ENCODE peak calls at places on chromosomes 12 and 14, in five cellular contexts. T, F, Z, W and M are unnamed samples.
A peak's percentile ranks its signal among the peaks of the same experiment; 100 is the strongest.

GRCh38 chr12:94172973-94173372 is 24.6 kb downstream of the PLXNC1 start:
- DNase-seq in T (no peak), Z (no peak), W (peak; percentile 75), F (no peak), M (no peak)

GRCh38 chr12:89135976-89136634 is 216.2 kb downstream of the DUSP6 start:
- DNase-seq in F (no peak), T (no peak), Z (no peak), W (peak; percentile 70), M (no peak)

GRCh38 chr12:79512068-79512467 is 178.7 kb downstream of the PAWR start:
- DNase-seq in W (peak; percentile 34), F (no peak), T (no peak), Z (no peak), M (no peak)

GRCh38 chr12:52132754-52133161 is 53.3 kb downstream of the SMIM41 start:
- DNase-seq in F (no peak), Z (no peak), T (no peak), W (peak; percentile 37), M (no peak)

GRCh38 chr12:127282786-127283565 is 984.0 kb upstream of the TMEM132C start:
- DNase-seq in F (no peak), W (no peak), Z (no peak), T (no peak), M (no peak)

GRCh38 chr14:36649872-36650650 is 11.6 kb upstream of the PAX9 start:
- DNase-seq in T (no peak), F (no peak), W (no peak), Z (no peak), M (no peak)

GRCh38 chr14:80805136-80805535 is 136.4 kb downstream of the CEP128 start:
- DNase-seq in W (no peak), T (no peak), F (no peak), Z (no peak), M (no peak)

GRCh38 chr14:35877276-35877675 is 51.1 kb downstream of the BRMS1L start:
- DNase-seq in Z (no peak), F (no peak), T (no peak), W (no peak), M (no peak)

GRCh38 chr14:61927015-61927414 is 164.8 kb downstream of the SNAPC1 start:
- DNase-seq in Z (no peak), W (peak; percentile 70), T (no peak), F (no peak), M (no peak)

GRCh38 chr14:90500665-90501370 is 104.0 kb downstream of the CALM1 start:
- DNase-seq in Z (no peak), F (no peak), W (peak; percentile 39), T (no peak), M (no peak)

GRCh38 chr12:11810160-11810559 is 160.7 kb downstream of the ETV6 start:
- DNase-seq in W (no peak), T (no peak), F (no peak), Z (no peak), M (no peak)

GRCh38 chr12:96218989-96219678 is 25.0 kb downstream of the ELK3 start:
- DNase-seq in Z (no peak), F (no peak), T (no peak), W (peak; percentile 29), M (no peak)

GRCh38 chr12:118922405-118922804 is 58.9 kb upstream of the SRRM4 start:
- DNase-seq in Z (no peak), W (no peak), F (no peak), T (no peak), M (no peak)